ENCODE peak calls at places on chromosomes 11 and 22, in eight cellular contexts. S is HEK293T; A is ovary; T is activated CD4-positive, CD25-positive, alpha-beta regulatory T cell; N is NCI-H345; V is NT2/D1; Z is thyroid gland; J is AG04450. W is an unnamed sample.

GRCh38 chr22:50298937-50299656 is 8.3 kb downstream of the PLXNB2 start:
- DNase-seq in S (peak), J (no peak), A (no peak), N (no peak), T (no peak), Z (no peak), V (no peak), W (no peak)

GRCh38 chr11:19853901-19854300 is 141.3 kb downstream of the NAV2 start:
- DNase-seq in A (no peak), N (no peak), T (no peak), Z (no peak), J (peak), S (no peak), V (no peak), W (no peak)

GRCh38 chr11:126720539-126721235 is 279.9 kb downstream of the KIRREL3 start:
- DNase-seq in S (no peak), A (no peak), Z (peak), J (no peak), T (no peak), N (peak), V (no peak), W (no peak)

GRCh38 chr11:72629266-72629665 is 45.0 kb downstream of the PDE2A start:
- DNase-seq in Z (no peak), V (no peak), N (no peak), J (no peak), A (no peak), S (no peak), T (no peak), W (no peak)

GRCh38 chr11:43222215-43222614 is 89.6 kb upstream of the API5 start:
- DNase-seq in V (no peak), J (no peak), A (no peak), S (no peak), N (no peak), T (no peak), Z (no peak), W (no peak)

GRCh38 chr11:57083641-57084385 is 95.1 kb downstream of the OR5AK2 start:
- DNase-seq in Z (no peak), S (no peak), N (no peak), A (no peak), J (no peak), V (no peak), T (no peak), W (no peak)

GRCh38 chr11:59437770-59438169 is 1.5 kb downstream of the OR5A1 start:
- DNase-seq in T (no peak), A (no peak), J (no peak), Z (no peak), V (no peak), S (no peak), N (no peak), W (no peak)

GRCh38 chr11:40202569-40202968 is 1256.9 kb downstream of the LRRC4C start:
- DNase-seq in J (no peak), V (no peak), Z (no peak), T (no peak), S (no peak), A (no peak), N (no peak), W (no peak)

GRCh38 chr11:15957234-15957633 is 399.1 kb downstream of the SOX6 start:
- DNase-seq in A (no peak), V (no peak), S (no peak), J (no peak), N (no peak), T (no peak), Z (no peak), W (no peak)

GRCh38 chr11:121767433-121767832 is 314.7 kb upstream of the SORL1-AS1 start:
- DNase-seq in V (no peak), S (no peak), Z (no peak), T (no peak), N (no peak), A (no peak), J (no peak), W (no peak)

GRCh38 chr11:115226556-115226955 is 277.7 kb downstream of the CADM1 start:
- DNase-seq in J (peak), Z (peak), A (no peak), S (no peak), V (peak), N (no peak), T (no peak), W (no peak)

GRCh38 chr11:44016129-44016528 is 31.7 kb upstream of the ACCSL start:
- DNase-seq in A (peak), S (no peak), T (no peak), V (no peak), J (no peak), N (no peak), Z (peak), W (no peak)

W was measured in NCI-H748 treated with DMSO at 0.1 percent for 48 hours.